ENCODE peak calls at places on chromosome 14, in seven cellular contexts. One of them, this sample, is unnamed.

GRCh38 chr14:106556665-106557289 is 1030.4 kb downstream of the TMEM121 start:
- DNase-seq in esophagus squamous epithelium: no peak
- DNase-seq in NT2/D1: peak
- DNase-seq in CD4-positive, CD25-positive, alpha-beta regulatory T cell: peak
- DNase-seq in NB4: peak
- DNase-seq in iPS DF 6.9: no peak
- DNase-seq in left ventricle myocardium inferior: no peak
- DNase-seq in this sample: no peak

GRCh38 chr14:58699656-58700055 is 61.9 kb downstream of the DACT1 start:
- DNase-seq in NB4: no peak
- DNase-seq in left ventricle myocardium inferior: no peak
- DNase-seq in esophagus squamous epithelium: no peak
- DNase-seq in CD4-positive, CD25-positive, alpha-beta regulatory T cell: no peak
- DNase-seq in iPS DF 6.9: no peak
- DNase-seq in NT2/D1: no peak
- DNase-seq in this sample: no peak

GRCh38 chr14:61671086-61671485 is 24.2 kb upstream of the HIF1A start:
- DNase-seq in iPS DF 6.9: no peak
- DNase-seq in CD4-positive, CD25-positive, alpha-beta regulatory T cell: no peak
- DNase-seq in esophagus squamous epithelium: no peak
- DNase-seq in left ventricle myocardium inferior: no peak
- DNase-seq in NT2/D1: no peak
- DNase-seq in NB4: no peak
- DNase-seq in this sample: no peak

GRCh38 chr14:100037351-100037750 is 27.9 kb upstream of the EVL start:
- DNase-seq in left ventricle myocardium inferior: no peak
- DNase-seq in esophagus squamous epithelium: no peak
- DNase-seq in NT2/D1: no peak
- DNase-seq in iPS DF 6.9: no peak
- DNase-seq in NB4: no peak
- DNase-seq in CD4-positive, CD25-positive, alpha-beta regulatory T cell: no peak
- DNase-seq in this sample: no peak

GRCh38 chr14:104895786-104896642 is 28.7 kb upstream of the PLD4 start:
- DNase-seq in CD4-positive, CD25-positive, alpha-beta regulatory T cell: no peak
- DNase-seq in left ventricle myocardium inferior: peak
- DNase-seq in iPS DF 6.9: no peak
- DNase-seq in NT2/D1: no peak
- DNase-seq in NB4: peak
- DNase-seq in esophagus squamous epithelium: no peak
- DNase-seq in this sample: no peak

GRCh38 chr14:47539065-47539464 is 136.3 kb downstream of the MDGA2 start:
- DNase-seq in iPS DF 6.9: peak
- DNase-seq in left ventricle myocardium inferior: no peak
- DNase-seq in esophagus squamous epithelium: no peak
- DNase-seq in NB4: peak
- DNase-seq in NT2/D1: no peak
- DNase-seq in CD4-positive, CD25-positive, alpha-beta regulatory T cell: no peak
- DNase-seq in this sample: no peak

GRCh38 chr14:36805116-36805515 is 143.5 kb downstream of the PAX9 start:
- DNase-seq in CD4-positive, CD25-positive, alpha-beta regulatory T cell: no peak
- DNase-seq in esophagus squamous epithelium: no peak
- DNase-seq in left ventricle myocardium inferior: peak
- DNase-seq in iPS DF 6.9: no peak
- DNase-seq in NT2/D1: peak
- DNase-seq in NB4: no peak
- DNase-seq in this sample: no peak

GRCh38 chr14:22071001-22071400 is 397.4 kb upstream of the OR4E1 start:
- DNase-seq in NT2/D1: no peak
- DNase-seq in esophagus squamous epithelium: no peak
- DNase-seq in NB4: peak
- DNase-seq in CD4-positive, CD25-positive, alpha-beta regulatory T cell: peak
- DNase-seq in left ventricle myocardium inferior: no peak
- DNase-seq in iPS DF 6.9: no peak
- DNase-seq in this sample: no peak

GRCh38 chr14:20219033-20219432 is 4.5 kb upstream of the OR11H6 start:
- DNase-seq in left ventricle myocardium inferior: no peak
- DNase-seq in iPS DF 6.9: no peak
- DNase-seq in NB4: no peak
- DNase-seq in CD4-positive, CD25-positive, alpha-beta regulatory T cell: no peak
- DNase-seq in NT2/D1: no peak
- DNase-seq in esophagus squamous epithelium: no peak
- DNase-seq in this sample: no peak

GRCh38 chr14:101840649-101841365 is 79.3 kb downstream of the PPP2R5C start:
- DNase-seq in CD4-positive, CD25-positive, alpha-beta regulatory T cell: no peak
- DNase-seq in esophagus squamous epithelium: no peak
- DNase-seq in iPS DF 6.9: no peak
- DNase-seq in NB4: no peak
- DNase-seq in NT2/D1: no peak
- DNase-seq in left ventricle myocardium inferior: no peak
- DNase-seq in this sample: no peak

GRCh38 chr14:65159281-65160062 is 57.2 kb upstream of the MAX start:
- DNase-seq in iPS DF 6.9: no peak
- DNase-seq in NB4: no peak
- DNase-seq in NT2/D1: no peak
- DNase-seq in left ventricle myocardium inferior: no peak
- DNase-seq in esophagus squamous epithelium: no peak
- DNase-seq in CD4-positive, CD25-positive, alpha-beta regulatory T cell: no peak
- DNase-seq in this sample: no peak

GRCh38 chr14:101594511-101595148 is 33.3 kb downstream of the DIO3 start:
- DNase-seq in iPS DF 6.9: no peak
- DNase-seq in NB4: no peak
- DNase-seq in NT2/D1: no peak
- DNase-seq in CD4-positive, CD25-positive, alpha-beta regulatory T cell: no peak
- DNase-seq in esophagus squamous epithelium: no peak
- DNase-seq in left ventricle myocardium inferior: no peak
- DNase-seq in this sample: no peak

GRCh38 chr14:59530349-59530748 is 46.0 kb downstream of the JKAMP start:
- DNase-seq in CD4-positive, CD25-positive, alpha-beta regulatory T cell: no peak
- DNase-seq in left ventricle myocardium inferior: no peak
- DNase-seq in iPS DF 6.9: no peak
- DNase-seq in esophagus squamous epithelium: no peak
- DNase-seq in NB4: no peak
- DNase-seq in NT2/D1: no peak
- DNase-seq in this sample: no peak

GRCh38 chr14:100372357-100373048 is 49.4 kb downstream of the SLC25A47 start:
- DNase-seq in esophagus squamous epithelium: no peak
- DNase-seq in NB4: no peak
- DNase-seq in iPS DF 6.9: no peak
- DNase-seq in CD4-positive, CD25-positive, alpha-beta regulatory T cell: no peak
- DNase-seq in NT2/D1: no peak
- DNase-seq in left ventricle myocardium inferior: no peak
- DNase-seq in this sample: no peak

GRCh38 chr14:61663312-61663974 is 31.9 kb upstream of the HIF1A start:
- DNase-seq in left ventricle myocardium inferior: no peak
- DNase-seq in NB4: peak
- DNase-seq in CD4-positive, CD25-positive, alpha-beta regulatory T cell: no peak
- DNase-seq in NT2/D1: no peak
- DNase-seq in esophagus squamous epithelium: no peak
- DNase-seq in iPS DF 6.9: no peak
- DNase-seq in this sample: no peak

GRCh38 chr14:99257673-99258221 is 14.2 kb downstream of the BCL11B start:
- DNase-seq in NB4: no peak
- DNase-seq in NT2/D1: no peak
- DNase-seq in CD4-positive, CD25-positive, alpha-beta regulatory T cell: no peak
- DNase-seq in iPS DF 6.9: no peak
- DNase-seq in left ventricle myocardium inferior: no peak
- DNase-seq in esophagus squamous epithelium: no peak
- DNase-seq in this sample: no peak

GRCh38 chr14:51576112-51576420 is 75.6 kb upstream of the FRMD6 start:
- DNase-seq in left ventricle myocardium inferior: no peak
- DNase-seq in NB4: no peak
- DNase-seq in NT2/D1: peak
- DNase-seq in esophagus squamous epithelium: no peak
- DNase-seq in CD4-positive, CD25-positive, alpha-beta regulatory T cell: no peak
- DNase-seq in iPS DF 6.9: no peak
- DNase-seq in this sample: no peak

GRCh38 chr14:59728294-59728693 is 142.3 kb downstream of the RTN1 start:
- DNase-seq in CD4-positive, CD25-positive, alpha-beta regulatory T cell: no peak
- DNase-seq in left ventricle myocardium inferior: no peak
- DNase-seq in iPS DF 6.9: no peak
- DNase-seq in NB4: no peak
- DNase-seq in NT2/D1: no peak
- DNase-seq in esophagus squamous epithelium: no peak
- DNase-seq in this sample: no peak

GRCh38 chr14:101407328-101407727 is 154.0 kb upstream of the DIO3 start:
- DNase-seq in esophagus squamous epithelium: no peak
- DNase-seq in CD4-positive, CD25-positive, alpha-beta regulatory T cell: no peak
- DNase-seq in NB4: no peak
- DNase-seq in left ventricle myocardium inferior: no peak
- DNase-seq in iPS DF 6.9: no peak
- DNase-seq in NT2/D1: no peak
- DNase-seq in this sample: no peak

GRCh38 chr14:30884925-30885324 is 10.6 kb downstream of the COCH start:
- DNase-seq in NT2/D1: no peak
- DNase-seq in left ventricle myocardium inferior: no peak
- DNase-seq in iPS DF 6.9: no peak
- DNase-seq in NB4: no peak
- DNase-seq in esophagus squamous epithelium: no peak
- DNase-seq in CD4-positive, CD25-positive, alpha-beta regulatory T cell: no peak
- DNase-seq in this sample: no peak

GRCh38 chr14:89164168-89165074 is 252.6 kb downstream of the FOXN3 start:
- DNase-seq in esophagus squamous epithelium: no peak
- DNase-seq in iPS DF 6.9: no peak
- DNase-seq in CD4-positive, CD25-positive, alpha-beta regulatory T cell: no peak
- DNase-seq in NB4: no peak
- DNase-seq in left ventricle myocardium inferior: no peak
- DNase-seq in NT2/D1: no peak
- DNase-seq in this sample: no peak

GRCh38 chr14:62144863-62145262 is 382.6 kb downstream of the SNAPC1 start:
- DNase-seq in NB4: no peak
- DNase-seq in left ventricle myocardium inferior: no peak
- DNase-seq in iPS DF 6.9: no peak
- DNase-seq in esophagus squamous epithelium: no peak
- DNase-seq in NT2/D1: no peak
- DNase-seq in CD4-positive, CD25-positive, alpha-beta regulatory T cell: no peak
- DNase-seq in this sample: no peak

GRCh38 chr14:26984318-26985177 is 386.7 kb upstream of the NOVA1 start:
- DNase-seq in CD4-positive, CD25-positive, alpha-beta regulatory T cell: no peak
- DNase-seq in esophagus squamous epithelium: no peak
- DNase-seq in NT2/D1: peak
- DNase-seq in left ventricle myocardium inferior: peak
- DNase-seq in NB4: peak
- DNase-seq in iPS DF 6.9: peak
- DNase-seq in this sample: no peak

GRCh38 chr14:32075636-32076277 is 1.3 kb upstream of the ARHGAP5 start:
- DNase-seq in NB4: peak
- DNase-seq in CD4-positive, CD25-positive, alpha-beta regulatory T cell: no peak
- DNase-seq in iPS DF 6.9: no peak
- DNase-seq in left ventricle myocardium inferior: peak
- DNase-seq in NT2/D1: no peak
- DNase-seq in esophagus squamous epithelium: no peak
- DNase-seq in this sample: no peak

GRCh38 chr14:72615511-72616121 is 278.3 kb downstream of the DPF3 start:
- DNase-seq in CD4-positive, CD25-positive, alpha-beta regulatory T cell: no peak
- DNase-seq in NB4: no peak
- DNase-seq in iPS DF 6.9: no peak
- DNase-seq in left ventricle myocardium inferior: no peak
- DNase-seq in NT2/D1: no peak
- DNase-seq in esophagus squamous epithelium: no peak
- DNase-seq in this sample: no peak

GRCh38 chr14:106803379-106803778 is 1277.0 kb downstream of the TMEM121 start:
- DNase-seq in iPS DF 6.9: no peak
- DNase-seq in NB4: no peak
- DNase-seq in left ventricle myocardium inferior: no peak
- DNase-seq in CD4-positive, CD25-positive, alpha-beta regulatory T cell: no peak
- DNase-seq in NT2/D1: no peak
- DNase-seq in esophagus squamous epithelium: no peak
- DNase-seq in this sample: no peak

DNA sequence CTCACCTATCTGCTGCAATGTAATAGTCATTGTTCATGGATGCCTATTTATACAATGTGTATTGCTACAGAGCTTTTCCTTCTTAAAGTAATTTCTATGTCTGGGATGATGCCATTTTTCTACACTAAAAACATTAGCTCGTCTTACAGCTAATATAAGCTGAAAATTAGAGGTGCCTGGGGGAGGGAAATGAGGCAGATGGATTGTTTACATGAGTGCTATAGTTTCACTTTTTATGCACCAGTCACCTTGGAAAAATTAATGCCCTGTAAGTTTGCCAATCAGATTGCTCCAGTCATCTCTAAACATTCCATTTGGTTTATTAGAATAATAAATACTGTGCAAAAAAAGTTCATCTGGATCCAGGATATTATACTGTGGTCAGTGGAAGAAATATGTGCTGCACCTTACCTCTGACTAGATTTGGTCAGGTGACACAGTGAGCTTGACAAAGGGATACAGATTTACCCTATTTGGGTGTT is 436.2 kb downstream of the RAD51B start:
- DNase-seq in NB4: no peak
- DNase-seq in esophagus squamous epithelium: no peak
- DNase-seq in left ventricle myocardium inferior: no peak
- DNase-seq in NT2/D1: no peak
- DNase-seq in iPS DF 6.9: no peak
- DNase-seq in CD4-positive, CD25-positive, alpha-beta regulatory T cell: no peak
- DNase-seq in this sample: peak
- H3K4me3 ChIP-seq in NB4: no peak
- H3K4me3 ChIP-seq in esophagus squamous epithelium: no peak
- H3K4me3 ChIP-seq in left ventricle myocardium inferior: no peak
- H3K4me3 ChIP-seq in NT2/D1: no peak
- H3K4me3 ChIP-seq in iPS DF 6.9: no peak
- H3K4me3 ChIP-seq in CD4-positive, CD25-positive, alpha-beta regulatory T cell: no peak
- H3K4me3 ChIP-seq in this sample: no peak

GRCh38 chr14:79571361-79571760 is 639.9 kb downstream of the DIO2 start:
- DNase-seq in left ventricle myocardium inferior: no peak
- DNase-seq in iPS DF 6.9: no peak
- DNase-seq in esophagus squamous epithelium: no peak
- DNase-seq in NB4: no peak
- DNase-seq in NT2/D1: no peak
- DNase-seq in CD4-positive, CD25-positive, alpha-beta regulatory T cell: no peak
- DNase-seq in this sample: no peak
- H3K4me3 ChIP-seq in left ventricle myocardium inferior: no peak
- H3K4me3 ChIP-seq in iPS DF 6.9: no peak
- H3K4me3 ChIP-seq in esophagus squamous epithelium: no peak
- H3K4me3 ChIP-seq in NB4: no peak
- H3K4me3 ChIP-seq in NT2/D1: no peak
- H3K4me3 ChIP-seq in CD4-positive, CD25-positive, alpha-beta regulatory T cell: no peak
- H3K4me3 ChIP-seq in this sample: no peak

GRCh38 chr14:67675219-67675582 is 769 bp upstream of the VTI1B start:
- DNase-seq in CD4-positive, CD25-positive, alpha-beta regulatory T cell: no peak
- DNase-seq in left ventricle myocardium inferior: no peak
- DNase-seq in iPS DF 6.9: no peak
- DNase-seq in NT2/D1: no peak
- DNase-seq in NB4: peak
- DNase-seq in esophagus squamous epithelium: no peak
- DNase-seq in this sample: no peak
- H3K4me3 ChIP-seq in CD4-positive, CD25-positive, alpha-beta regulatory T cell: peak
- H3K4me3 ChIP-seq in left ventricle myocardium inferior: peak
- H3K4me3 ChIP-seq in iPS DF 6.9: peak
- H3K4me3 ChIP-seq in NT2/D1: peak
- H3K4me3 ChIP-seq in NB4: peak
- H3K4me3 ChIP-seq in esophagus squamous epithelium: peak
- H3K4me3 ChIP-seq in this sample: peak

DNA sequence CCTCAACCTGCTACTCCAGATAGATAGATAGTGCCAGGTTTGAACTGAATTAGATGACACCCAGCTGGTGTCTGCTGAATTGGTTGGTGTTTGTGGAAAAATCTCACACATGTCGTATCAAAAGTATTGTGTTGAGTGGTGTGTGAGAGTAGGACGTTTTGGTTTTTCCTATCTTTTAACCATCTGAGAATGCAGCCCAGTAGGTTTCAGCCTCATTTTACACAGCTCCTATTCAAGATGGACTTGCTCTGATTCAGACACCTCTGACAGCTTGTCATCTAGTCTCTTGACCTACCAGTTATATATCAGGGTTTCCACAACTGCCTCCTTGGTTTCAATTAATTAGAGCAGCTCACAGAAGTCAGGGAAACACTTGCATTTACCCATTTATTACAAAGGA is 254.4 kb downstream of the KTN1 start:
- DNase-seq in NT2/D1: no peak
- DNase-seq in CD4-positive, CD25-positive, alpha-beta regulatory T cell: no peak
- DNase-seq in esophagus squamous epithelium: no peak
- DNase-seq in iPS DF 6.9: no peak
- DNase-seq in left ventricle myocardium inferior: no peak
- DNase-seq in NB4: no peak
- DNase-seq in this sample: no peak
- H3K4me3 ChIP-seq in NT2/D1: no peak
- H3K4me3 ChIP-seq in CD4-positive, CD25-positive, alpha-beta regulatory T cell: no peak
- H3K4me3 ChIP-seq in esophagus squamous epithelium: no peak
- H3K4me3 ChIP-seq in iPS DF 6.9: no peak
- H3K4me3 ChIP-seq in left ventricle myocardium inferior: no peak
- H3K4me3 ChIP-seq in NB4: no peak
- H3K4me3 ChIP-seq in this sample: no peak

This sample was measured in AG04450.